ENCODE peak calls at places on chromosomes 7 and 10, in nine cellular contexts. G, U, S, T, Q, W, Y, A and I are unnamed samples.

GRCh38 chr7:139580435-139580834 is 57.0 kb downstream of the CLEC2L start:
- DNase-seq in G (no peak), U (no peak), S (no peak), T (no peak), Q (no peak), W (no peak), Y (no peak), A (no peak), I (no peak)

GRCh38 chr10:79131730-79132644 is 63.2 kb downstream of the ZMIZ1 start:
- DNase-seq in G (no peak), U (no peak), S (no peak), T (no peak), Q (no peak), W (no peak), Y (no peak), A (no peak), I (no peak)

GRCh38 chr7:73329861-73330581 is 2.1 kb downstream of the FKBP6 start:
- DNase-seq in G (no peak), U (no peak), S (peak), T (peak), Q (peak), W (no peak), Y (peak), A (no peak), I (no peak)

GRCh38 chr10:75592888-75593643 is 161.6 kb downstream of the LRMDA start:
- DNase-seq in G (no peak), U (no peak), S (no peak), T (no peak), Q (no peak), W (peak), Y (no peak), A (no peak), I (no peak)

GRCh38 chr7:125605241-125605640 is 675.6 kb upstream of the POT1 start:
- DNase-seq in G (no peak), U (no peak), S (no peak), T (no peak), Q (peak), W (no peak), Y (peak), A (no peak), I (no peak)

GRCh38 chr10:124944982-124945381 is 3.1 kb downstream of the ZRANB1 start:
- DNase-seq in G (no peak), U (no peak), S (no peak), T (no peak), Q (no peak), W (no peak), Y (no peak), A (no peak), I (no peak)

GRCh38 chr10:35327770-35328403 is 8.4 kb upstream of the CCNY start:
- DNase-seq in G (no peak), U (no peak), S (no peak), T (no peak), Q (no peak), W (no peak), Y (no peak), A (no peak), I (no peak)

GRCh38 chr7:143248781-143249354 is 14.4 kb upstream of the GSTK1 start:
- DNase-seq in G (no peak), U (no peak), S (no peak), T (no peak), Q (no peak), W (no peak), Y (peak), A (no peak), I (no peak)

GRCh38 chr10:71161429-71161828 is 50.9 kb upstream of the UNC5B start:
- DNase-seq in G (no peak), U (no peak), S (no peak), T (peak), Q (peak), W (no peak), Y (peak), A (no peak), I (no peak)

GRCh38 chr7:30226593-30227268 is 57.7 kb upstream of the ZNRF2 start:
- DNase-seq in G (no peak), U (no peak), S (no peak), T (no peak), Q (no peak), W (no peak), Y (peak), A (no peak), I (no peak)

GRCh38 chr7:113172726-113173125 is 54.4 kb upstream of the SMIM30 start:
- DNase-seq in G (no peak), U (no peak), S (no peak), T (no peak), Q (no peak), W (no peak), Y (no peak), A (no peak), I (no peak)

GRCh38 chr7:112414855-112415490 is 35.3 kb upstream of the IFRD1 start:
- DNase-seq in G (no peak), U (no peak), S (no peak), T (no peak), Q (peak), W (no peak), Y (peak), A (no peak), I (no peak)

GRCh38 chr7:140003913-140004382 is 58.8 kb downstream of the PARP12 start:
- DNase-seq in G (peak), U (peak), S (peak), T (peak), Q (peak), W (no peak), Y (peak), A (no peak), I (no peak)

GRCh38 chr10:87177-88080 is 38.3 kb upstream of the TUBB8 start:
- DNase-seq in G (no peak), U (no peak), S (peak), T (no peak), Q (no peak), W (no peak), Y (no peak), A (no peak), I (no peak)

GRCh38 chr7:11437987-11438386 is 394.0 kb downstream of the THSD7A start:
- DNase-seq in G (no peak), U (no peak), S (no peak), T (peak), Q (peak), W (no peak), Y (peak), A (no peak), I (no peak)

GRCh38 chr7:128031901-128032604 is 816 bp upstream of the LRRC4 start:
- DNase-seq in G (peak), U (peak), S (peak), T (peak), Q (peak), W (peak), Y (peak), A (peak), I (peak)

GRCh38 chr10:119655566-119656001 is 4.4 kb downstream of the BAG3 start:
- DNase-seq in G (no peak), U (peak), S (peak), T (peak), Q (peak), W (peak), Y (peak), A (peak), I (no peak)

GRCh38 chr10:1366277-1366676 is 310.1 kb downstream of the WDR37 start:
- DNase-seq in G (no peak), U (no peak), S (no peak), T (no peak), Q (no peak), W (no peak), Y (no peak), A (no peak), I (no peak)

GRCh38 chr10:28087675-28088351 is 88.9 kb upstream of the ODAD2 start:
- DNase-seq in G (peak), U (no peak), S (no peak), T (peak), Q (peak), W (no peak), Y (peak), A (no peak), I (no peak)

GRCh38 chr7:31488562-31489203 is 25.2 kb upstream of the ITPRID1 start:
- DNase-seq in G (no peak), U (no peak), S (peak), T (no peak), Q (no peak), W (no peak), Y (peak), A (no peak), I (peak)

GRCh38 chr10:104218751-104219150 is 13.4 kb downstream of the CFAP43 start:
- DNase-seq in G (no peak), U (no peak), S (no peak), T (no peak), Q (no peak), W (no peak), Y (no peak), A (no peak), I (no peak)

GRCh38 chr7:18590744-18591340 is 95.3 kb downstream of the HDAC9 start:
- DNase-seq in G (peak), U (no peak), S (no peak), T (peak), Q (no peak), W (no peak), Y (peak), A (peak), I (no peak)

GRCh38 chr10:79289801-79290200 is 57.5 kb upstream of the PPIF start:
- DNase-seq in G (no peak), U (no peak), S (peak), T (no peak), Q (no peak), W (no peak), Y (no peak), A (no peak), I (no peak)

GRCh38 chr10:127148933-127149220 is 47.5 kb downstream of the INSYN2A start:
- DNase-seq in G (no peak), U (no peak), S (peak), T (peak), Q (peak), W (no peak), Y (peak), A (no peak), I (peak)

GRCh38 chr7:24508301-24508700 is 65.0 kb upstream of the PALS2 start:
- DNase-seq in G (no peak), U (no peak), S (no peak), T (no peak), Q (no peak), W (no peak), Y (no peak), A (no peak), I (no peak)

GRCh38 chr7:128029405-128029995 is 1.7 kb downstream of the LRRC4 start:
- DNase-seq in G (no peak), U (no peak), S (no peak), T (no peak), Q (no peak), W (no peak), Y (no peak), A (no peak), I (no peak)

GRCh38 chr10:93820434-93820833 is 62.7 kb downstream of the LGI1 start:
- DNase-seq in G (no peak), U (no peak), S (no peak), T (no peak), Q (no peak), W (no peak), Y (no peak), A (no peak), I (no peak)

GRCh38 chr7:2633538-2634264 is 1.9 kb downstream of the TTYH3 start:
- DNase-seq in G (no peak), U (no peak), S (peak), T (peak), Q (peak), W (peak), Y (peak), A (no peak), I (no peak)

GRCh38 chr10:78875331-78875877 is 193.4 kb upstream of the ZMIZ1 start:
- DNase-seq in G (no peak), U (no peak), S (no peak), T (no peak), Q (no peak), W (no peak), Y (no peak), A (no peak), I (no peak)

GRCh38 chr7:21911341-21911875 is 34.3 kb downstream of the CDCA7L start:
- DNase-seq in G (peak), U (no peak), S (peak), T (peak), Q (no peak), W (no peak), Y (no peak), A (peak), I (no peak)

DNA sequence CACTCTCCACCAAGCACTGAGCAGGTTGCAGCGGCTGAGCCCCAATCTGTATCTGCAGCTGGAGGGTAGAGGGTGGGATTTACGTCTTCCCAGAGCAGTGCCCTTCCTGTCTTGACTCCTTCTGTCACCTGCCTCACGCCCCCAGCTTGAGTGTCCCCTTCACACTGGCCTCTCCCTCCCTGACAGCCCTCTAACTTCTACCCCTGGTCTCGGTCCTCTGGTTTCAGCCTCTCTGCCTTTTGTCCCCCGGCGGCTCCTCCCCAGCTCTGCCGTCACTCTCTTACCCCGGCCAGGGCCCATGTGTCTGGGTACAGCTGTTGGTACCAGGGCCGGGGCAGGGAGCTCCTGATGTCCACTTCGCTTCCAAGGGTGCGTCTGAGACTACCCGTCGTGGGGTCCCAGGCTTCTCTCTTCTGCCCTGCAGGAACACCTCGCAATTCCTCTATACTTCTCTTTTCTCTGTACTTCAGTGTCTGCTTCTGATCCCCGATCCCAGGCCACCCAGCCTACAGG is 653 bp downstream of the MUC3A start:
- DNase-seq in G (no peak), U (no peak), S (no peak), T (no peak), Q (no peak), W (no peak), Y (no peak), A (no peak), I (no peak)
- H3K4me3 ChIP-seq in G (no peak), U (peak), S (no peak), T (no peak), Q (no peak), W (peak), Y (no peak), A (no peak), I (no peak)

DNA sequence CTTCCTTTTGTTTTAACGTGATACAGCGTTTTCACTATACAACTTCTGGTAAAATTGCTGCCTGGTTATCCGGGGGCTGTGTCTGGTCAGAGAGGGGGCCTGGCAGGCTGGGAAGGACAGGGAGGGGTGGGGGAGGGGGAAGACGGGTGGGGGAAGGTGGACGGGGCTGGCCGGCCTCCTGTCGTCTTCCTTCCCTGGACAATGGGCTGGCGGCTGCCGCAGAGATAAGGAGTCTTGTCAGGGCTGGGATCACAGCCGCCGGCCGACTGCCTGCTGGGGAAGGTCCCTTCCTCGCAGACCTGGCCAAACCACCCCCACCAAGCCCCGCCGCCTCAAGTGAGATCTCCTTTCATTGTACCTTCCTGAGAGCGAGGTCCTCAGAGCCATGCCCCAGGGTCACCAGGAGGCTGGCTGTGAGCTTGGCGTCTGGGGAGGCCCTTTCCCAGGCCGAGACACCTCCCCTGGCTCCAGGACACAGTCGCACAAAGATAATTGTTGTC is 151.2 kb upstream of the TNRC18 start:
- DNase-seq in G (no peak), U (no peak), S (peak), T (no peak), Q (no peak), W (peak), Y (no peak), A (no peak), I (no peak)
- H3K4me3 ChIP-seq in G (no peak), U (no peak), S (no peak), T (no peak), Q (no peak), W (peak), Y (no peak), A (no peak), I (no peak)

GRCh38 chr7:37097276-37097675 is 351.4 kb downstream of the ELMO1 start:
- DNase-seq in G (no peak), U (no peak), S (no peak), T (no peak), Q (no peak), W (no peak), Y (no peak), A (no peak), I (no peak)

GRCh38 chr7:37102518-37103137 is 346.0 kb downstream of the ELMO1 start:
- DNase-seq in G (no peak), U (no peak), S (no peak), T (no peak), Q (no peak), W (no peak), Y (no peak), A (no peak), I (no peak)

GRCh38 chr7:37097983-37098382 is 350.7 kb downstream of the ELMO1 start:
- DNase-seq in G (no peak), U (no peak), S (no peak), T (no peak), Q (no peak), W (no peak), Y (peak), A (no peak), I (no peak)

GRCh38 chr7:37105119-37105518 is 343.5 kb downstream of the ELMO1 start:
- DNase-seq in G (no peak), U (no peak), S (no peak), T (no peak), Q (no peak), W (no peak), Y (no peak), A (no peak), I (no peak)

GRCh38 chr7:37100735-37101331 is 347.8 kb downstream of the ELMO1 start:
- DNase-seq in G (no peak), U (no peak), S (no peak), T (no peak), Q (no peak), W (peak), Y (no peak), A (no peak), I (no peak)
- H3K4me3 ChIP-seq in G (no peak), U (no peak), S (no peak), T (no peak), Q (no peak), W (no peak), Y (no peak), A (no peak), I (no peak)

DNA sequence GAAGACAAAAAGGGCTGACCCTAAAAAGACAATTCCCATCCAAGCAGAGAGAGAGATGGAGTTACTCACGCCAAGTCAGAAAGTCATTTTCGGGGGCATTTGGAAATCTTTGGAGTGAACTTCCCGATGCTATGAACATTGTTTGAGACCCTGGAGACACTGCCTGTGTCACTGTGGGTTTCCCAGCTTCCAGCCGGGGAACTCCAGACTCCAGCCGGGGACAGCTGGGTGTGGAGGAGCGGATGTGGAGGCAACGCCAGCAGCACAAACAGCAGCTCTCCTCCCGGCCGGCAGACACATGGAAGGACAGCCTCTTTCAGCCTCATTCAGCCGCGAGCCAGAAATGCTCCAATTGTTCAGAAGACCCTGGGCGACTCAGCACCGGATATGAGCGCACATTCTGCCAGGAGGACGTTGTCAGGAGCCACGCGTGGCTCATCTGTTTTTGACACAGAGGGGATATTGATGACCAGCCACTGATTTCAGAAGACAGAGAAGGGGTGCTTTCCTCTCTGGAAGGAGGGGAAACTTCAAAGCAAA is 97.6 kb downstream of the PRPF18 start:
- DNase-seq in G (no peak), U (no peak), S (peak), T (peak), Q (peak), W (peak), Y (peak), A (no peak), I (no peak)
- H3K4me3 ChIP-seq in G (no peak), U (no peak), S (peak), T (peak), Q (no peak), W (no peak), Y (no peak), A (peak), I (no peak)

DNA sequence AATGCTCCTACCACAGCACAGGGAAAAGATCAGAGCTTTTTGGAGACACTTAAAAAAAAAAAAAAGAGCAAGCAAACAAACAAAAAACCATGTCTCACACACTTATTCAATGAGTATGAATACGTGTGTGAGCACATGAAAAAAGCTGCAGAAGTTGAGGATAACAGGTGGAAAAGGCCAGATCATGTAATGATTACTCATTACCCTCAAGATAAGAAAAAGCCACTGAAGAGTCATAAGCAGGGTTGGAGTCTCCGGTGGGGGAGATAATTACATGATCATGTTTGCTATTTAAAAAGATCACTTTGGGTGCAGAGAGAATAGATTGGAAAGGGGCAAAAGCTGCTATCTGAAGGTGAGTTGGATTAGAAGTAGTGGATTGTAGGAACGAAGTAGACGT is 77.0 kb downstream of the POU6F2 start:
- DNase-seq in G (no peak), U (no peak), S (no peak), T (no peak), Q (no peak), W (no peak), Y (peak), A (no peak), I (no peak)
- H3K4me3 ChIP-seq in G (no peak), U (no peak), S (no peak), T (no peak), Q (no peak), W (no peak), Y (no peak), A (no peak), I (no peak)

GRCh38 chr10:121572857-121573540 is 25.2 kb downstream of the FGFR2 start:
- DNase-seq in G (no peak), U (no peak), S (no peak), T (no peak), Q (no peak), W (no peak), Y (no peak), A (no peak), I (no peak)
- H3K4me3 ChIP-seq in G (no peak), U (no peak), S (no peak), T (no peak), Q (no peak), W (no peak), Y (no peak), A (no peak), I (no peak)

GRCh38 chr7:44639701-44640321 is 33.4 kb downstream of the OGDH start:
- DNase-seq in G (peak), U (no peak), S (peak), T (peak), Q (peak), W (peak), Y (peak), A (peak), I (peak)
- H3K4me3 ChIP-seq in G (no peak), U (no peak), S (no peak), T (no peak), Q (no peak), W (no peak), Y (no peak), A (no peak), I (no peak)